ENCODE peak calls at places on chromosomes 13 and 19, in four cellular contexts. L is AG04450, J is GM20000, P is fibroblast of pulmonary artery. U is an unnamed sample.

GRCh38 chr13:71240906-71241305 is 626.1 kb downstream of the DACH1 start:
- DNase-seq in L (no peak), J (no peak), P (peak), U (no peak)

GRCh38 chr13:38944219-38944618 is 46.4 kb downstream of the STOML3 start:
- DNase-seq in L (no peak), J (no peak), P (no peak), U (no peak)

GRCh38 chr19:2201473-2202148 is 34.5 kb downstream of the PLEKHJ1 start:
- DNase-seq in L (no peak), J (no peak), P (no peak), U (no peak)

GRCh38 chr13:100203696-100204367 is 114.9 kb downstream of the PCCA start:
- DNase-seq in L (no peak), J (peak), P (peak), U (no peak)

GRCh38 chr19:34408421-34408820 is 4.2 kb downstream of the PDCD2L start:
- DNase-seq in L (no peak), J (no peak), P (no peak), U (no peak)

GRCh38 chr13:62933809-62934208 is 1518.2 kb upstream of the PCDH20 start:
- DNase-seq in L (no peak), J (no peak), P (no peak), U (no peak)

GRCh38 chr19:2578911-2579677 is 103.2 kb downstream of the GADD45B start:
- DNase-seq in L (peak), J (peak), P (peak), U (peak)

GRCh38 chr19:47369923-47370625 is 21.0 kb downstream of the DHX34 start:
- DNase-seq in L (peak), J (no peak), P (peak), U (no peak)

GRCh38 chr19:29259153-29259552 is 46.2 kb upstream of the UQCRFS1 start:
- DNase-seq in L (no peak), J (no peak), P (peak), U (no peak)

GRCh38 chr13:54627973-54628372 is 1599.4 kb downstream of the OLFM4 start:
- DNase-seq in L (no peak), J (no peak), P (no peak), U (no peak)

GRCh38 chr19:41895745-41896580 is 13.0 kb downstream of the ARHGEF1 start:
- DNase-seq in L (no peak), J (no peak), P (no peak), U (no peak)

GRCh38 chr13:94209110-94209509 is 270.4 kb downstream of the DCT start:
- DNase-seq in L (no peak), J (no peak), P (peak), U (no peak)

GRCh38 chr13:43848250-43848649 is 31.3 kb downstream of the CCDC122 start:
- DNase-seq in L (peak), J (no peak), P (peak), U (no peak)

GRCh38 chr13:22812793-22813192 is 368.0 kb upstream of the SGCG start:
- DNase-seq in L (no peak), J (no peak), P (peak), U (no peak)

GRCh38 chr19:1852294-1852646 is 4.0 kb upstream of the REXO1 start:
- DNase-seq in L (no peak), J (no peak), P (no peak), U (no peak)

GRCh38 chr19:54893406-54893805 is 12.5 kb upstream of the NCR1 start:
- DNase-seq in L (no peak), J (no peak), P (no peak), U (no peak)

GRCh38 chr13:53041968-53042485 is 13.4 kb downstream of the OLFM4 start:
- DNase-seq in L (no peak), J (no peak), P (no peak), U (no peak)

GRCh38 chr13:104757712-104758111 is 1691.5 kb upstream of the SLC10A2 start:
- DNase-seq in L (no peak), J (no peak), P (peak), U (no peak)

GRCh38 chr19:45863840-45864628 is at the start of gene FOXA3:
- DNase-seq in L (no peak), J (peak), P (peak), U (peak)

GRCh38 chr19:10774893-10775292 is 57.0 kb downstream of the DNM2 start:
- DNase-seq in L (no peak), J (no peak), P (no peak), U (no peak)

GRCh38 chr13:113493315-113493951 is 2.9 kb upstream of the DCUN1D2 start:
- DNase-seq in L (peak), J (peak), P (peak), U (no peak)

GRCh38 chr19:52923782-52924593 is 760 bp upstream of the ZNF888 start:
- DNase-seq in L (no peak), J (no peak), P (peak), U (no peak)

GRCh38 chr19:55643733-55644116 is 276 bp downstream of the ZNF581 start:
- DNase-seq in L (no peak), J (no peak), P (no peak), U (no peak)

GRCh38 chr19:29503785-29504184 is 22.0 kb upstream of the VSTM2B start:
- DNase-seq in L (no peak), J (no peak), P (no peak), U (no peak)

GRCh38 chr13:112905990-112906641 is 62.9 kb upstream of the MCF2L start:
- DNase-seq in L (no peak), J (no peak), P (no peak), U (no peak)

GRCh38 chr13:45456196-45456972 is 8.4 kb upstream of the COG3 start:
- DNase-seq in L (peak), J (no peak), P (peak), U (no peak)

GRCh38 chr19:50406156-50406820 is 12.4 kb upstream of the SPIB start:
- DNase-seq in L (no peak), J (no peak), P (no peak), U (no peak)

GRCh38 chr19:50398675-50399367 is 14.7 kb downstream of the POLD1 start:
- DNase-seq in L (no peak), J (no peak), P (no peak), U (no peak)

GRCh38 chr19:50402544-50403301 is 16.0 kb upstream of the SPIB start:
- DNase-seq in L (no peak), J (no peak), P (no peak), U (no peak)

GRCh38 chr19:50399368-50399745 is 15.2 kb downstream of the POLD1 start:
- DNase-seq in L (no peak), J (no peak), P (no peak), U (no peak)

DNA sequence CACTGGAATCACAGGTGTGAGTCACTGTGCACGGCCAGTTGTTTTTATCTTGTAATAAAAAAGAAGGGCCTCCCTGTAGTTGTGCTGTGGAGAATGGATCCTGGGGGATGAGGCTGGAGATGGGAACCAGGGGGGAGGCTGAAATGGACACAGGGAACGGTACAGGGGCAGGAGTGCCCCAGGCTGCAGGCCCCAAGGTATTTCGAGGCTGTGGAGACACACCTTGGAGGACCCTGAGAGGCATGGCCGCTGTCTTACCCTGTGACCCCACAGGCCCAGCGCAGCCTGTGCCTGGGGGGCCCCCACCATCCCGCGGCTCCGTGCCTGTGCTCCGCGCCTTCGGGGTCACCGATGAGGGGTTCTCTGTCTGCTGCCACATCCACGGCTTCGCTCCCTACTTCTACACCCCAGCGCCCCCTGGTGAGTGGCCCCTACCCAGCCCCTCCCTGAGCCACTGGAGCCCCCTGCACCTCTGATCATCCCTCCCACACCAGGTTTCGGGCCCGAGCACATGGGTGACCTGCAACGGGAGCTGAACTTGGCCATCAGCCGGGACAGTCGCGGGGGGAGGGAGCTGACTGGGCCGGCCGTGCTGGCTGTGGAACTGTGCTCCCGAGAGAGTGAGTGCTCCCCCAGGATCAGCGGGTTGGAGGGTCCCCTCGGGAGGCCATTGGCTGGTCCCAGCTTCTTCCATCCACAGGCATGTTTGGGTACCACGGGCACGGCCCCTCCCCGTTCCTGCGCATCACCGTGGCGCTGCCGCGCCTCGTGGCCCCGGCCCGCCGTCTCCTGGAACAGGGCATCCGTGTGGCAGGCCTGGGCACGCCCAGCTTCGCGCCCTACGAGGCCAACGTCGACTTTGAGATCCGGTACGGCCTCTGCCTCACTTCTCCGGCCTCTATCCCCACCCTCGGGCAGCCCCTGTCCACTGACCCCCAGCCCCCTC is 17.0 kb upstream of the SPIB start:
- DNase-seq in L (no peak), J (no peak), P (no peak), U (no peak)
- TF ChIP-seq CTCF in L (no peak), J (no peak), P (no peak), U (no peak)

GRCh38 chr19:50226536-50226935 is 23.1 kb downstream of the MYH14 start:
- DNase-seq in L (no peak), J (no peak), P (no peak), U (no peak)

GRCh38 chr19:50233308-50233910 is 30.0 kb downstream of the MYH14 start:
- DNase-seq in L (no peak), J (no peak), P (no peak), U (no peak)

GRCh38 chr19:50232600-50232999 is 29.2 kb downstream of the MYH14 start:
- DNase-seq in L (no peak), J (no peak), P (no peak), U (no peak)

GRCh38 chr19:50231821-50232220 is 28.4 kb downstream of the MYH14 start:
- DNase-seq in L (no peak), J (no peak), P (no peak), U (no peak)

DNA sequence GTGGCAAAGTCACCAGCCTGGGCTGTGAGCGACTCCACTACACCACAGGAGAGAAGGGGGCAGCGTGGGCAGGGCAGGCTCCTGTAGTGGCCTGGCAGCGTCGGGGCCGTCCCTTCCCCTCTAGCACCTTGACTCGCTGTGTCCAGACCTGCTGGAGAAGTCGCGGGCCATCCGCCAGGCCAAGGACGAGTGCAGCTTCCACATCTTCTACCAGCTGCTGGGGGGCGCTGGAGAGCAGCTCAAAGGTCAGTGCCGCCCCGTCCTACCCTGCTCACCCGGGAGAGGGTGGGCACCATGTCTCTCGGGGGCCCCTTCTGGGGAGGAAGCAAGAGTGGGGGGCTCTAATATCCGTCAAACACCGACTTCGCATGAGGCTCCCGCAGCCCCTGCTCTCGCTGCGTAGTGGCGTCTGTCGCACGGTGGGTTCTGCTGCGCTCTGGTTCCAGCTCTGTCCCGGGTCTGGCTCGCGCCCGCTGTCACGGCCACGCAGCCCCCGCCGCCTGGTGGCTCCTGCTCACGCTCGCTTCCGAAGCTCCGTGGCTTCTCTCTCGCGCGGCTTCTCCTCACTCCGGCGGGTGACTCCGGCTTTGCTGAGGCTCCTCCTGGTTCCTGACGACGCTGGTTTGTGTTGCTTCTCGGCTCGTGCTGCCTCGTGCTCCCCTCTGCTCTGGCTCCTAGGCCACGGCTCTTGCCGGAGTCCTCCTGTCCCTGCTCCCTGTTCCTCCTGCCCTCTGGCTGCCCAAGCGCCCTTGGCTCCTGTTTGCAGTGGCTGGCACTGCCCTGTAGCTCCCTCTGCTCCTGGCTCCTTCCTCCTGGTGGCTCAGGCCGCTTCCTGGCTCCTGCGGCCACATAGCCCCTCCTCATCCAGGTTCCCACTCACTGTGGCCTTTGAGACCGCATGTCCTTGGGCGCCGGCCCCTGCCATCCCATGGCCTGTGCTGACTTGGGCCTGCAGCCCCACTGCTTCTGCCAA is 27.2 kb downstream of the MYH14 start:
- DNase-seq in L (no peak), J (no peak), P (no peak), U (no peak)
- TF ChIP-seq CTCF in L (no peak), J (no peak), P (no peak), U (no peak)

DNA sequence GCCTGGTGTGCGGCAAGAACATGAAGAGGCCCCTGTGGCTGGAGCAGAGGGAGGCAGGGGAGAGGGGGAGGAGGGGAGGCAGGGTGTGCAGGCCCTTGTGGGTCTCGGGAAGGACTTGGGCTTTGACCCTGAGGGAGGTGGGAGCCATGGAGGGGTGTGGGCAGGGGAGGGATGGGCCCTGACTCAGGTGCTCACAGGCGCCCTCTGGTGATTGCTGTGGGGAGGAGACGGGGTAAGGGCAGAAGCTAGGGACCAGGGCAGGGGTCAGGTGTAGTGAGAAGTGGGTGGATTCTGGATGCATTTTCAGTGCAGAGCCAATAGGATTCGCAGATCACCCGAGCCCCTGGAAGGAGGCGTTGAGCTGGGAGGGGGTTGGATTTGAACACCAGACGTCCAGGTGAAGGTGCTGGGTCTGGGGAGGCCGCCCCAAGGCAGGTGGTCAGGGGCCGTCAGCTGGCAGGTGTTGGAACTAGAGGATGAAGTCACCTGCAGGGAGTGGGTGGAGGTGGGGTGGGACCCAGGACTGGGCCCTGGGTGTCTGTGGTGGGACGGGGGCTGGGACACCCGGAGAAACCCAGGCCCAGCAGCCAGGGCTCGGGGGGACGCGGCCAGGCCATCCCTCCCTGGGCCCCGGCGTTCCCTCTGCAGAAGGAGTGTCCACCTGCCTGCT is 185.4 kb downstream of the KDM4B start:
- DNase-seq in L (no peak), J (peak), P (peak), U (peak)
- TF ChIP-seq CTCF in L (peak), J (peak), P (peak), U (peak)

GRCh38 chr19:13190781-13191540 is 40.8 kb downstream of the IER2 start:
- DNase-seq in L (no peak), J (no peak), P (no peak), U (no peak)

GRCh38 chr19:13198634-13199033 is 48.4 kb downstream of the IER2 start:
- DNase-seq in L (no peak), J (no peak), P (no peak), U (no peak)

GRCh38 chr19:13195678-13196077 is 45.5 kb downstream of the IER2 start:
- DNase-seq in L (no peak), J (peak), P (no peak), U (peak)
- TF ChIP-seq CTCF in L (no peak), J (peak), P (no peak), U (peak)

GRCh38 chr19:18571564-18572344 is at the start of gene UBA52:
- DNase-seq in L (peak), J (peak), P (peak), U (peak)
- TF ChIP-seq CTCF in L (no peak), J (no peak), P (no peak), U (no peak)

GRCh38 chr13:76637651-76638111 is 248.5 kb downstream of the KCTD12 start:
- DNase-seq in L (no peak), J (no peak), P (peak), U (no peak)

GRCh38 chr13:76636881-76637280 is 249.3 kb downstream of the KCTD12 start:
- DNase-seq in L (no peak), J (no peak), P (no peak), U (no peak)

GRCh38 chr13:76638882-76639281 is 247.3 kb downstream of the KCTD12 start:
- DNase-seq in L (no peak), J (no peak), P (no peak), U (no peak)

GRCh38 chr13:76635232-76636021 is 250.8 kb downstream of the KCTD12 start:
- DNase-seq in L (no peak), J (no peak), P (no peak), U (no peak)

GRCh38 chr13:76638160-76638559 is 248.0 kb downstream of the KCTD12 start:
- DNase-seq in L (no peak), J (no peak), P (peak), U (no peak)
- TF ChIP-seq CTCF in L (no peak), J (no peak), P (no peak), U (no peak)

GRCh38 chr19:51094696-51095279 is 12.1 kb upstream of the KLK14 start:
- DNase-seq in L (no peak), J (peak), P (peak), U (peak)
- TF ChIP-seq CTCF in L (peak), J (peak), P (peak), U (peak)

GRCh38 chr19:15869109-15869555 is 28.7 kb downstream of the CYP4F2 start:
- DNase-seq in L (no peak), J (peak), P (peak), U (peak)
- TF ChIP-seq CTCF in L (peak), J (peak), P (peak), U (peak)

DNA sequence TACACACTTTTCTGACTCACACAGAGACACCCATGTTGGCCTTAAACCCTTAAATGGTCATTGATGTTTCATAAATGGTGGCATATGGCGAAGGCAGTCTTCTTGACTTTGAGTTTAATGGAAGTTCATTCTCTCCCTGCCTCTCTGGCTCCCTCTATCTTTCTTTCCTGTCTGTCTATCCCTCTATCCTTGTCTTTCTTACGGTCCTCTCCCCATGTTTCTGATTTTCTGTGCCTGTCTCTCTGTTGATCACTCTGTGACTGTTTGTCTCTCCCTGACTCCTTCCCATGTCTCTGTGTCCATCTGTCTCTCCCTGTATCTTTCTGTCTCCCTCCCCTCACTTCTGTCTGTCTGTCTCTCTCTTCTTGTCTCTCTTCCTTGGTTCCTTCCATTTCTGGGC is 43.2 kb upstream of the SHKBP1 start:
- DNase-seq in L (no peak), J (no peak), P (no peak), U (no peak)
- TF ChIP-seq CTCF in L (peak), J (no peak), P (peak), U (no peak)

GRCh38 chr19:50877338-50877737 is 4.1 kb downstream of the KLK2 start:
- DNase-seq in L (no peak), J (no peak), P (no peak), U (no peak)
- TF ChIP-seq CTCF in L (no peak), J (no peak), P (no peak), U (no peak)

U was measured in GM10248.